ENCODE peak calls at places on chromosomes 12 and 14, in four cellular contexts. One of them, this sample, is unnamed.

GRCh38 chr14:104384776-104385071 is 194.8 kb upstream of the C14orf180 start:
- DNase-seq in A549: no peak
- DNase-seq in IMR-90: no peak
- DNase-seq in GM12878: no peak
- DNase-seq in this sample: no peak

GRCh38 chr12:66662729-66663128 is 16.1 kb downstream of the GRIP1 start:
- DNase-seq in A549: no peak
- DNase-seq in IMR-90: peak; percentile 33
- DNase-seq in GM12878: no peak
- DNase-seq in this sample: no peak

GRCh38 chr12:6843118-6843902 is 2.6 kb downstream of the GNB3 start:
- DNase-seq in A549: no peak
- DNase-seq in IMR-90: no peak
- DNase-seq in GM12878: no peak
- DNase-seq in this sample: peak; percentile 60

GRCh38 chr12:115088328-115088994 is 404.5 kb upstream of the TBX3 start:
- DNase-seq in A549: no peak
- DNase-seq in IMR-90: no peak
- DNase-seq in GM12878: no peak
- DNase-seq in this sample: no peak

GRCh38 chr12:89827592-89827991 is 119.0 kb upstream of the ATP2B1 start:
- DNase-seq in A549: no peak
- DNase-seq in IMR-90: no peak
- DNase-seq in GM12878: no peak
- DNase-seq in this sample: peak; percentile 15

GRCh38 chr12:104535383-104535782 is 78.6 kb downstream of the CHST11 start:
- DNase-seq in A549: no peak
- DNase-seq in IMR-90: peak; percentile 11
- DNase-seq in GM12878: no peak
- DNase-seq in this sample: no peak

GRCh38 chr14:55805250-55805649 is 225.2 kb downstream of the KTN1 start:
- DNase-seq in A549: no peak
- DNase-seq in IMR-90: no peak
- DNase-seq in GM12878: no peak
- DNase-seq in this sample: no peak

GRCh38 chr14:65134651-65135579 is 32.6 kb upstream of the MAX start:
- DNase-seq in A549: no peak
- DNase-seq in IMR-90: no peak
- DNase-seq in GM12878: no peak
- DNase-seq in this sample: no peak

GRCh38 chr14:49364752-49365117 is 221.4 kb downstream of the RPS29 start:
- DNase-seq in A549: no peak
- DNase-seq in IMR-90: no peak
- DNase-seq in GM12878: no peak
- DNase-seq in this sample: no peak

GRCh38 chr12:124228050-124228711 is 66.7 kb upstream of the RFLNA start:
- DNase-seq in A549: no peak
- DNase-seq in IMR-90: no peak
- DNase-seq in GM12878: no peak
- DNase-seq in this sample: no peak

GRCh38 chr14:81236138-81236537 is 15.4 kb upstream of the GTF2A1 start:
- DNase-seq in A549: no peak
- DNase-seq in IMR-90: no peak
- DNase-seq in GM12878: no peak
- DNase-seq in this sample: no peak
- TF ChIP-seq RFX5 in A549: no peak
- TF ChIP-seq RFX5 in IMR-90: no peak
- TF ChIP-seq RFX5 in GM12878: no peak
- TF ChIP-seq RFX5 in this sample: no peak

DNA sequence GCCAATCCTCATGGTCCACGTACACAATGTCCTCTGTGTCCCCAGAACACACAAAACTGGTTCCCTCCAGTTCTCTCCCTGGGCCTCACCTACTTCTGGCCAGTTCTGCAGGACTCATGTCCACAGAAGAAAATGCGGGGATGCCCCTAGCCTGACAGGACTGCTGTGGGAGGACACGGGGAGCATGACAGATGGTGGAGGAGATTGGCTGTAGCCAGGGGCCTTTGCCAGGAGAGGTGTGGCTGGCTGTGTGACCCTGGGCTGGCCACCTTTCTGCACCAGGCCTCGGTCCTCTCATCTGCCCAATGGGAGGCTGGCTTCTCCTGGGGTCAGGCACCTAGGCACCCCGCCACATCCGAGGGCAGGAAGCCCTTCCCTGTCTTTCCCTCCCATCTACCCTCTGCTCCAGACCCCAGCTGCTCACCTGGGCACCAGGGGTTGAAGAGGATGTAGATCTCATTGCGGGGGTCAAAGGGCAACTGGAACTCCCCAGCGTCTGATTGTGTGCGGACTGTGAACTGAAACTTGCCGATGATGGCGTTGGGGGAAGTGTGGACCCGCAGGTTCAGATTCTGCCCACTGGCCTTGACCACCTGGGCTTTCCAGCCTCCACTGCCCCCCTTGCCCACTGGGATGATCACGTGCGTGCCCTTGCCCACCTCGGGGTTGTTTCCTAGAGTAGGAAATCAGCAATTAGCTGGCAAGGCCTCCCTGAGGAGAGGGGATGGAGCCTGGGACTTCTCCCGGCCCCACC is 2.8 kb downstream of the TGM1 start:
- DNase-seq in A549: no peak
- DNase-seq in IMR-90: no peak
- DNase-seq in GM12878: no peak
- DNase-seq in this sample: no peak
- TF ChIP-seq RFX5 in A549: no peak
- TF ChIP-seq RFX5 in IMR-90: no peak
- TF ChIP-seq RFX5 in GM12878: no peak
- TF ChIP-seq RFX5 in this sample: no peak

GRCh38 chr12:75889214-75889613 is 142.4 kb downstream of the PHLDA1 start:
- DNase-seq in A549: no peak
- DNase-seq in IMR-90: no peak
- DNase-seq in GM12878: no peak
- DNase-seq in this sample: no peak
- TF ChIP-seq RFX5 in A549: no peak
- TF ChIP-seq RFX5 in IMR-90: no peak
- TF ChIP-seq RFX5 in GM12878: no peak
- TF ChIP-seq RFX5 in this sample: no peak

GRCh38 chr12:60529723-60530122 is 933.9 kb downstream of the SLC16A7 start:
- DNase-seq in A549: no peak
- DNase-seq in IMR-90: no peak
- DNase-seq in GM12878: no peak
- DNase-seq in this sample: no peak

GRCh38 chr12:60529261-60529660 is 933.4 kb downstream of the SLC16A7 start:
- DNase-seq in A549: no peak
- DNase-seq in IMR-90: no peak
- DNase-seq in GM12878: no peak
- DNase-seq in this sample: no peak
- TF ChIP-seq RFX5 in A549: no peak
- TF ChIP-seq RFX5 in IMR-90: no peak
- TF ChIP-seq RFX5 in GM12878: no peak
- TF ChIP-seq RFX5 in this sample: no peak

DNA sequence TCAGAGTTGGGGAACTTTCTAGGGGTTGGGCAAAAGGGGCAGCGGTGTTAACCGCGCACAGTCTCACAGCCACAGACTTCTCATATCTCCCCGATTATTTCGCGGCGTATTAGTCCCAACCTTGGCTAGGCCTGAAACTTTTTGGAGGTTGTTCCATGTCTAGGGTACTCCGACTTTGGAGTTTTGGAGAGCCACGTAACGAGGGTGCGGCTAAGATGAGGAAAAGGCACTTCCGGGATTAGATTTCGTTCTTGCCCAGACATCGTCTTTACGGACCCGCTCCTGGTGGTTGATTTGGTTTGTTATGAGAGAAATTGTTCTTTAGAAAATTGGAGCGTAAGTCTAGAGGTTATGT is 513 bp downstream of the CCNK start:
- DNase-seq in A549: peak; percentile 40
- DNase-seq in IMR-90: peak; percentile 39
- DNase-seq in GM12878: no peak
- DNase-seq in this sample: no peak
- TF ChIP-seq RFX5 in A549: no peak
- TF ChIP-seq RFX5 in IMR-90: no peak
- TF ChIP-seq RFX5 in GM12878: no peak
- TF ChIP-seq RFX5 in this sample: no peak

DNA sequence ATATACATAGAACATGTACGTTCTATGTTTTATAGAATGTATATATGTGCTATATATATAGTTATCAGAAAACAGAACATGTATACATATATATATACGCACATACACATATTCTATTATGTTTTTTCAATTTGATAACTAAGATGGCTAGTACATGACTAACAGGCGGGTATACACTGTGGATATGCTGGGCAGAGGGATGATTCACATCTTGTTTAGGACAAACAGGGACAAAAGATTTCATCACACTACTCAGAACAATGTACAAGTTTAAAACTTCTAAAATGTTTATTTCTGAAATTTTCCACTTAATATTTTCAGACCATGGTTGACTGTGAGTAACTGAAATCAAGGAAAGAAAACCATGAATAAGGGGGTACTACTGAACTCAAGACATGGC is 17.4 kb downstream of the TIMELESS start:
- DNase-seq in A549: no peak
- DNase-seq in IMR-90: peak; percentile 43
- DNase-seq in GM12878: no peak
- DNase-seq in this sample: no peak
- TF ChIP-seq RFX5 in A549: no peak
- TF ChIP-seq RFX5 in IMR-90: no peak
- TF ChIP-seq RFX5 in GM12878: no peak
- TF ChIP-seq RFX5 in this sample: no peak

GRCh38 chr14:102913341-102914211 is 8.9 kb upstream of the AMN start:
- DNase-seq in A549: peak; percentile 43
- DNase-seq in IMR-90: no peak
- DNase-seq in GM12878: no peak
- DNase-seq in this sample: no peak

GRCh38 chr14:102910442-102910841 is 12.0 kb upstream of the AMN start:
- DNase-seq in A549: no peak
- DNase-seq in IMR-90: no peak
- DNase-seq in GM12878: no peak
- DNase-seq in this sample: no peak

GRCh38 chr14:102909911-102910310 is 12.6 kb upstream of the AMN start:
- DNase-seq in A549: no peak
- DNase-seq in IMR-90: no peak
- DNase-seq in GM12878: no peak
- DNase-seq in this sample: no peak

GRCh38 chr14:102911991-102912761 is 10.3 kb upstream of the AMN start:
- DNase-seq in A549: no peak
- DNase-seq in IMR-90: no peak
- DNase-seq in GM12878: no peak
- DNase-seq in this sample: no peak

DNA sequence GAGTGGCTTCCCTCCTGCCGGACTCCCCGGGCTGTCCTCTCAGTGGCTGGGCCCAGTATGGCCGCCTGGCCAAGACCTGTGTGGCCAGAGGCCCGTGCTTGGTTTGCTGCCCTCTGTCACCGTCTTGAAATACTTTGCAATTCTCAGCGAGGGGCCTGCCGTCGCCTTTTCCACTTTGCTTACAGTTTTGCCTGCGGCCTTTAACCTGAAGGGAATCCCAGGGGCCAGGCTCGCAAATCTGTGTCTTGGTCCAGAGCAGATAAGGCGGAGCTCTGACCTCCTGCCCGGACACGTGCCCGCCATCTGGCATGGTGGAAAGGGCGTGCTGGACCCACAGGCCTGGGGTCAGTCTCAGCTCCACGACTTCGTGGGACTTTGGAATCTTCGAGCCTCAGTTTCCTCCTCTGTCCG is 10.9 kb upstream of the AMN start:
- DNase-seq in A549: no peak
- DNase-seq in IMR-90: no peak
- DNase-seq in GM12878: no peak
- DNase-seq in this sample: no peak
- TF ChIP-seq RFX5 in A549: no peak
- TF ChIP-seq RFX5 in IMR-90: no peak
- TF ChIP-seq RFX5 in GM12878: no peak
- TF ChIP-seq RFX5 in this sample: no peak

GRCh38 chr12:23006413-23006812 is 381.4 kb downstream of the ETNK1 start:
- DNase-seq in A549: no peak
- DNase-seq in IMR-90: no peak
- DNase-seq in GM12878: no peak
- DNase-seq in this sample: no peak

GRCh38 chr12:23008613-23009012 is 383.6 kb downstream of the ETNK1 start:
- DNase-seq in A549: no peak
- DNase-seq in IMR-90: no peak
- DNase-seq in GM12878: no peak
- DNase-seq in this sample: no peak

GRCh38 chr12:23004473-23005020 is 379.6 kb downstream of the ETNK1 start:
- DNase-seq in A549: no peak
- DNase-seq in IMR-90: no peak
- DNase-seq in GM12878: no peak
- DNase-seq in this sample: no peak

GRCh38 chr12:23002381-23002780 is 377.4 kb downstream of the ETNK1 start:
- DNase-seq in A549: no peak
- DNase-seq in IMR-90: no peak
- DNase-seq in GM12878: no peak
- DNase-seq in this sample: no peak

DNA sequence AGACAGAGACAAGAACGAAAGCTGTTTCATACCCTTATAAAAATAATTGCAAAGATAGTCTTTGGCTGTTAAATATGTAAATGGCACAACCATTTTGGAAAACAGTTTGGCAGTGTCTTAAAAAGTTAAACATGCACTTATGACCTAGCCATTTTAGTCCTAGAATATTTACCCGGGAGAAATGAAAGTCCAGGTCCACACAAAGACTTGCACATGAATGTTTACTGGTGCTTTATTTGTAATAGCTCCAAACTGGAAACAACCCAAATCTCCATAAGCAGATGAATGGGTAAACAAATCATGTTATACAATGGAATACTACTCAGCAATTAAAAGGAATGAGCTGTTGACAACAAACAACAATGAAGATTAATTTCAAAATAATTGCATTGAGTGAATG is 380.4 kb downstream of the ETNK1 start:
- DNase-seq in A549: no peak
- DNase-seq in IMR-90: no peak
- DNase-seq in GM12878: no peak
- DNase-seq in this sample: no peak
- TF ChIP-seq RFX5 in A549: no peak
- TF ChIP-seq RFX5 in IMR-90: no peak
- TF ChIP-seq RFX5 in GM12878: no peak
- TF ChIP-seq RFX5 in this sample: no peak

This sample was measured in K562.